ENCODE peak calls at places on chromosomes 16 and 17, in five cellular contexts. One of them, this sample, is unnamed.

GRCh38 chr16:68396481-68396880 is 51.8 kb downstream of the SMPD3 start:
- DNase-seq in omental fat pad: no peak
- DNase-seq in hypothalamus: no peak
- DNase-seq in foreskin keratinocyte: no peak
- DNase-seq in renal cortical epithelial cell: peak; percentile 55
- DNase-seq in this sample: peak; percentile 54

GRCh38 chr16:31458073-31458834 is 1.0 kb upstream of the ARMC5 start:
- DNase-seq in omental fat pad: no peak
- DNase-seq in hypothalamus: no peak
- DNase-seq in foreskin keratinocyte: peak; percentile 56
- DNase-seq in renal cortical epithelial cell: peak; percentile 51
- DNase-seq in this sample: peak; percentile 34

GRCh38 chr17:16215965-16216316 is 607 bp upstream of the NCOR1 start:
- DNase-seq in omental fat pad: no peak
- DNase-seq in hypothalamus: no peak
- DNase-seq in foreskin keratinocyte: no peak
- DNase-seq in renal cortical epithelial cell: peak; percentile 55
- DNase-seq in this sample: no peak

GRCh38 chr17:80561541-80562114 is 17.0 kb downstream of the RPTOR start:
- DNase-seq in omental fat pad: no peak
- DNase-seq in hypothalamus: no peak
- DNase-seq in foreskin keratinocyte: no peak
- DNase-seq in renal cortical epithelial cell: no peak
- DNase-seq in this sample: no peak

GRCh38 chr17:63932008-63932561 is at the start of gene CD79B:
- DNase-seq in omental fat pad: no peak
- DNase-seq in hypothalamus: no peak
- DNase-seq in foreskin keratinocyte: no peak
- DNase-seq in renal cortical epithelial cell: no peak
- DNase-seq in this sample: no peak

GRCh38 chr17:73062726-73063125 is 29.8 kb downstream of the SLC39A11 start:
- DNase-seq in omental fat pad: no peak
- DNase-seq in hypothalamus: no peak
- DNase-seq in foreskin keratinocyte: no peak
- DNase-seq in renal cortical epithelial cell: no peak
- DNase-seq in this sample: no peak

GRCh38 chr17:32586666-32587065 is 99.9 kb downstream of the CDK5R1 start:
- DNase-seq in omental fat pad: no peak
- DNase-seq in hypothalamus: no peak
- DNase-seq in foreskin keratinocyte: peak; percentile 60
- DNase-seq in renal cortical epithelial cell: no peak
- DNase-seq in this sample: peak; percentile 31

GRCh38 chr17:75918112-75918445 is 13.4 kb upstream of the MRPL38 start:
- DNase-seq in omental fat pad: no peak
- DNase-seq in hypothalamus: no peak
- DNase-seq in foreskin keratinocyte: no peak
- DNase-seq in renal cortical epithelial cell: no peak
- DNase-seq in this sample: no peak

GRCh38 chr17:42679492-42680330 is 1.9 kb downstream of the CCR10 start:
- DNase-seq in omental fat pad: no peak
- DNase-seq in hypothalamus: peak; percentile 69
- DNase-seq in foreskin keratinocyte: peak; percentile 59
- DNase-seq in renal cortical epithelial cell: peak; percentile 44
- DNase-seq in this sample: peak; percentile 70

GRCh38 chr17:142102-142661 is 4.8 kb downstream of the SCGB1C2 start:
- DNase-seq in omental fat pad: peak; percentile 24
- DNase-seq in hypothalamus: no peak
- DNase-seq in foreskin keratinocyte: no peak
- DNase-seq in renal cortical epithelial cell: peak; percentile 49
- DNase-seq in this sample: peak; percentile 27

GRCh38 chr17:14672830-14673229 is 371.9 kb downstream of the HS3ST3B1 start:
- DNase-seq in omental fat pad: no peak
- DNase-seq in hypothalamus: no peak
- DNase-seq in foreskin keratinocyte: peak; percentile 57
- DNase-seq in renal cortical epithelial cell: no peak
- DNase-seq in this sample: peak; percentile 19

GRCh38 chr16:87344931-87345631 is 27.9 kb upstream of the C16orf95 start:
- DNase-seq in omental fat pad: no peak
- DNase-seq in hypothalamus: no peak
- DNase-seq in foreskin keratinocyte: no peak
- DNase-seq in renal cortical epithelial cell: no peak
- DNase-seq in this sample: no peak

GRCh38 chr17:185445-186138 is 4.1 kb upstream of the DOC2B start:
- DNase-seq in omental fat pad: no peak
- DNase-seq in hypothalamus: no peak
- DNase-seq in foreskin keratinocyte: peak; percentile 46
- DNase-seq in renal cortical epithelial cell: no peak
- DNase-seq in this sample: no peak

GRCh38 chr17:78154903-78155811 is 9.0 kb downstream of the C17orf99 start:
- DNase-seq in omental fat pad: no peak
- DNase-seq in hypothalamus: no peak
- DNase-seq in foreskin keratinocyte: peak; percentile 88
- DNase-seq in renal cortical epithelial cell: peak; percentile 81
- DNase-seq in this sample: no peak

GRCh38 chr16:3095869-3096268 is 3.2 kb downstream of the ZSCAN10 start:
- DNase-seq in omental fat pad: no peak
- DNase-seq in hypothalamus: no peak
- DNase-seq in foreskin keratinocyte: no peak
- DNase-seq in renal cortical epithelial cell: no peak
- DNase-seq in this sample: no peak

GRCh38 chr17:4949321-4950074 is 1.2 kb upstream of the PFN1 start:
- DNase-seq in omental fat pad: no peak
- DNase-seq in hypothalamus: no peak
- DNase-seq in foreskin keratinocyte: peak; percentile 86
- DNase-seq in renal cortical epithelial cell: peak; percentile 62
- DNase-seq in this sample: peak; percentile 79

GRCh38 chr17:14737984-14738651 is 437.2 kb downstream of the HS3ST3B1 start:
- DNase-seq in omental fat pad: no peak
- DNase-seq in hypothalamus: no peak
- DNase-seq in foreskin keratinocyte: peak; percentile 99
- DNase-seq in renal cortical epithelial cell: peak; percentile 6
- DNase-seq in this sample: peak; percentile 99

GRCh38 chr16:62276632-62277031 is 240.4 kb upstream of the CDH8 start:
- DNase-seq in omental fat pad: no peak
- DNase-seq in hypothalamus: no peak
- DNase-seq in foreskin keratinocyte: no peak
- DNase-seq in renal cortical epithelial cell: no peak
- DNase-seq in this sample: no peak

GRCh38 chr17:57357830-57358426 is 101.6 kb downstream of the MSI2 start:
- DNase-seq in omental fat pad: no peak
- DNase-seq in hypothalamus: no peak
- DNase-seq in foreskin keratinocyte: peak; percentile 68
- DNase-seq in renal cortical epithelial cell: peak; percentile 77
- DNase-seq in this sample: peak; percentile 48

GRCh38 chr16:89564476-89565255 is 4.2 kb downstream of the RPL13 start:
- DNase-seq in omental fat pad: no peak
- DNase-seq in hypothalamus: no peak
- DNase-seq in foreskin keratinocyte: no peak
- DNase-seq in renal cortical epithelial cell: no peak
- DNase-seq in this sample: no peak

This sample was measured in RWPE1.